ENCODE peak calls at places on chromosome 5, in seven cellular contexts. W, S, Y, Z, L, H and N are unnamed samples.

GRCh38 chr5:14359069-14360043 is 216.2 kb downstream of the TRIO start:
- DNase-seq in S (no peak), Z (no peak), Y (no peak), W (no peak), L (no peak), H (no peak), N (no peak)

GRCh38 chr5:34496258-34496657 is 159.9 kb upstream of the RAI14 start:
- DNase-seq in Y (no peak), H (no peak), L (no peak), W (no peak), S (no peak), Z (no peak), N (no peak)

GRCh38 chr5:78544531-78545200 is 103.9 kb downstream of the LHFPL2 start:
- DNase-seq in W (no peak), H (peak), S (no peak), L (no peak), Z (no peak), Y (no peak), N (no peak)

GRCh38 chr5:94329115-94329514 is 289.3 kb downstream of the KIAA0825 start:
- DNase-seq in H (no peak), W (no peak), Y (no peak), Z (no peak), L (no peak), S (peak), N (no peak)

GRCh38 chr5:97549496-97549895 is 366.4 kb upstream of the RIOK2 start:
- DNase-seq in W (no peak), S (no peak), Y (no peak), H (no peak), L (no peak), Z (no peak), N (no peak)

GRCh38 chr5:173301695-173302545 is 26.3 kb downstream of the STC2 start:
- DNase-seq in W (no peak), L (no peak), Z (peak), S (no peak), H (no peak), Y (no peak), N (no peak)

GRCh38 chr5:73317523-73317922 is 131.1 kb downstream of the FOXD1 start:
- DNase-seq in L (no peak), S (no peak), Z (no peak), W (no peak), H (no peak), Y (no peak), N (no peak)

GRCh38 chr5:125700380-125700856 is 722.8 kb upstream of the GRAMD2B start:
- DNase-seq in S (peak), W (peak), Z (no peak), Y (peak), H (peak), L (no peak), N (no peak)

GRCh38 chr5:180639743-180640300 is 9.6 kb downstream of the FLT4 start:
- DNase-seq in Y (no peak), H (no peak), Z (no peak), S (no peak), L (no peak), W (no peak), N (peak)

GRCh38 chr5:137226081-137226480 is 273.0 kb downstream of the SPOCK1 start:
- DNase-seq in W (no peak), S (no peak), H (no peak), L (no peak), Y (no peak), Z (no peak), N (no peak)

GRCh38 chr5:154138701-154139100 is 51.8 kb upstream of the GALNT10 start:
- DNase-seq in S (no peak), Y (peak), W (no peak), L (no peak), Z (no peak), H (no peak), N (no peak)

GRCh38 chr5:107467137-107467932 is 203.4 kb downstream of the EFNA5 start:
- DNase-seq in H (no peak), Y (no peak), L (no peak), Z (no peak), S (no peak), W (no peak), N (no peak)

GRCh38 chr5:16889972-16890519 is 46.0 kb downstream of the MYO10 start:
- DNase-seq in L (no peak), S (no peak), Y (no peak), W (no peak), Z (no peak), H (no peak), N (no peak)

GRCh38 chr5:179150011-179150410 is 89.8 kb downstream of the ZNF354C start:
- DNase-seq in Y (no peak), W (no peak), Z (no peak), H (no peak), S (no peak), L (no peak), N (no peak)

GRCh38 chr5:60334281-60334713 is 365.7 kb downstream of the DEPDC1B start:
- DNase-seq in H (peak), L (no peak), S (peak), W (no peak), Y (no peak), Z (no peak), N (no peak)

GRCh38 chr5:18379189-18379588 is 744.9 kb downstream of the TAF11L14 start:
- DNase-seq in S (no peak), Z (no peak), Y (no peak), W (no peak), L (no peak), H (no peak), N (no peak)

GRCh38 chr5:74067748-74068541 is 441.9 kb downstream of the ARHGEF28 start:
- DNase-seq in L (no peak), Z (no peak), Y (no peak), H (no peak), S (no peak), W (no peak), N (no peak)

GRCh38 chr5:172441262-172441751 is 13.0 kb downstream of the SH3PXD2B start:
- DNase-seq in Y (no peak), S (no peak), W (no peak), Z (no peak), L (no peak), H (no peak), N (no peak)

GRCh38 chr5:63831381-63831780 is 130.9 kb downstream of the HTR1A start:
- DNase-seq in Z (no peak), Y (no peak), S (no peak), H (no peak), L (no peak), W (no peak), N (no peak)

GRCh38 chr5:34685485-34686197 is 29.5 kb downstream of the RAI14 start:
- DNase-seq in S (peak), L (no peak), Y (peak), H (no peak), Z (peak), W (peak), N (no peak)

GRCh38 chr5:57711471-57711870 is 228.9 kb upstream of the ACTBL2 start:
- DNase-seq in S (no peak), H (no peak), L (no peak), Z (no peak), Y (no peak), W (no peak), N (no peak)

GRCh38 chr5:140312067-140312790 is 9.3 kb upstream of the PFDN1 start:
- DNase-seq in Y (no peak), W (no peak), H (peak), S (peak), Z (no peak), L (peak), N (no peak)

GRCh38 chr5:176743828-176744583 is 66.4 kb upstream of the UNC5A start:
- DNase-seq in Z (no peak), S (no peak), Y (peak), H (no peak), W (peak), L (no peak), N (no peak)

GRCh38 chr5:159449925-159450324 is 119.6 kb upstream of the IL12B start:
- DNase-seq in S (peak), W (no peak), L (no peak), H (peak), Y (no peak), Z (no peak), N (no peak)

GRCh38 chr5:138975098-138975847 is 100.1 kb upstream of the LRRTM2 start:
- DNase-seq in L (no peak), Z (no peak), H (peak), S (no peak), W (no peak), Y (no peak), N (no peak)

GRCh38 chr5:150286820-150287219 is 2.8 kb downstream of the CAMK2A start:
- DNase-seq in H (no peak), W (peak), Z (no peak), S (no peak), L (no peak), Y (no peak), N (no peak)

GRCh38 chr5:35854248-35854647 is 2.4 kb upstream of the IL7R start:
- DNase-seq in L (no peak), Y (no peak), S (no peak), W (no peak), H (no peak), Z (no peak), N (no peak)

GRCh38 chr5:54742417-54742889 is 224.9 kb downstream of the SNX18 start:
- DNase-seq in L (no peak), Z (no peak), H (peak), S (no peak), W (no peak), Y (no peak), N (no peak)

GRCh38 chr5:65776707-65777141 is 54.7 kb downstream of the NLN start:
- DNase-seq in L (no peak), H (no peak), Y (no peak), Z (no peak), W (no peak), S (no peak), N (no peak)